ENCODE peak calls at places on chromosomes 11 and 22, in six cellular contexts. T is renal cortical epithelial cell; X is pons; D is activated T-cell treated with anti-CD3 and anti-CD28 coated beads, Interleukin-2, amount 50 U/mL, for 72 hours; P is breast epithelium; F is activated CD4-positive, alpha-beta T cell treated with anti-CD3 and anti-CD28 coated beads, Interleukin-2, amount 10 ng/mL, durations not matched to agents 7 days and 5 days. W is an unnamed sample.

GRCh38 chr11:70263363-70263762 is 7.1 kb upstream of the PPFIA1 start:
- DNase-seq in F (no peak), T (no peak), P (no peak), D (no peak), X (no peak), W (no peak)

GRCh38 chr11:1089738-1090599 is 15.3 kb downstream of the MUC2 start:
- DNase-seq in X (no peak), D (no peak), T (no peak), P (no peak), F (no peak), W (no peak)

GRCh38 chr11:128346808-128347207 is 240.6 kb downstream of the ETS1 start:
- DNase-seq in P (no peak), F (no peak), D (peak; percentile 76), T (peak; percentile 45), X (no peak), W (no peak)

GRCh38 chr11:95794086-95794485 is 3.8 kb downstream of the CEP57 start:
- DNase-seq in F (no peak), D (no peak), X (no peak), T (no peak), P (no peak), W (no peak)

GRCh38 chr11:109859325-109859724 is 233.9 kb upstream of the ZC3H12C start:
- DNase-seq in D (no peak), T (peak; percentile 83), F (no peak), P (no peak), X (no peak), W (no peak)

GRCh38 chr11:122750047-122750446 is 88.3 kb upstream of the CRTAM start:
- DNase-seq in X (no peak), T (no peak), D (no peak), F (no peak), P (no peak), W (no peak)

GRCh38 chr11:62438641-62439040 is 19.8 kb downstream of the SCGB1A1 start:
- DNase-seq in X (no peak), D (no peak), T (no peak), F (no peak), P (no peak), W (no peak)

GRCh38 chr22:42920101-42920820 is 63.2 kb upstream of the ARFGAP3 start:
- DNase-seq in D (no peak), F (no peak), P (no peak), X (no peak), T (peak; percentile 83), W (no peak)

GRCh38 chr11:490186-490929 is 16.7 kb downstream of the RNH1 start:
- DNase-seq in P (no peak), F (no peak), X (no peak), T (no peak), D (no peak), W (peak; percentile 16)

GRCh38 chr11:44036811-44037657 is 10.7 kb upstream of the ACCSL start:
- DNase-seq in D (peak; percentile 47), X (peak; percentile 96), F (peak; percentile 39), T (peak; percentile 67), P (peak; percentile 22), W (peak; percentile 25)

GRCh38 chr22:18991828-18992442 is 55.8 kb upstream of the PRODH start:
- DNase-seq in P (no peak), D (no peak), F (no peak), X (no peak), T (no peak), W (no peak)

GRCh38 chr11:76206077-76206326 is 300 bp downstream of the WNT11 start:
- DNase-seq in D (no peak), X (no peak), P (no peak), T (no peak), F (no peak), W (no peak)

GRCh38 chr11:416757-417621 is 2.2 kb upstream of the SIGIRR start:
- DNase-seq in D (peak; percentile 57), F (peak; percentile 52), T (no peak), P (no peak), X (no peak), W (no peak)

GRCh38 chr11:70423523-70424505 is 25.5 kb downstream of the CTTN start:
- DNase-seq in F (no peak), T (peak; percentile 84), P (no peak), D (peak; percentile 65), X (no peak), W (peak; percentile 71)

GRCh38 chr22:48866906-48867597 is 960.6 kb downstream of the BRD1 start:
- DNase-seq in X (no peak), D (no peak), P (no peak), T (no peak), F (no peak), W (no peak)

GRCh38 chr22:24601217-24602104 is 1.5 kb upstream of the GGT1 start:
- DNase-seq in T (peak; percentile 87), P (no peak), D (no peak), F (peak; percentile 29), X (no peak), W (no peak)

GRCh38 chr11:71155846-71156245 is 96.5 kb downstream of the SHANK2 start:
- DNase-seq in P (no peak), F (no peak), X (no peak), D (no peak), T (no peak), W (no peak)

GRCh38 chr11:67432655-67433349 is 4.5 kb downstream of the RPS6KB2 start:
- DNase-seq in D (no peak), X (no peak), F (no peak), P (no peak), T (no peak), W (no peak)

GRCh38 chr11:118640332-118641154 is 33.1 kb downstream of the PHLDB1 start:
- DNase-seq in T (no peak), X (no peak), P (no peak), F (no peak), D (no peak), W (no peak)

GRCh38 chr22:24109649-24110048 is 71.6 kb upstream of the SUSD2 start:
- DNase-seq in D (no peak), X (no peak), F (no peak), P (no peak), T (no peak), W (no peak)

GRCh38 chr11:71190551-71190950 is 61.8 kb downstream of the SHANK2 start:
- DNase-seq in F (no peak), D (no peak), P (no peak), X (no peak), T (no peak), W (no peak)

GRCh38 chr22:41699264-41700104 is at the start of gene MEI1:
- DNase-seq in P (peak; percentile 44), X (peak; percentile 79), D (peak; percentile 89), T (peak; percentile 52), F (peak; percentile 88), W (peak; percentile 93)

GRCh38 chr11:72240461-72241289 is 3.3 kb downstream of the PHOX2A start:
- DNase-seq in F (no peak), X (no peak), D (no peak), T (no peak), P (no peak), W (no peak)

GRCh38 chr11:35112056-35112845 is 26.7 kb upstream of the CD44 start:
- DNase-seq in D (no peak), P (peak; percentile 27), F (no peak), T (peak; percentile 23), X (no peak), W (no peak)

GRCh38 chr11:81658722-81659121 is 1074.9 kb downstream of the FAM181B start:
- DNase-seq in D (peak; percentile 4), T (peak; percentile 32), F (peak; percentile 18), X (no peak), P (no peak), W (no peak)

W was measured in GM12891.